ENCODE peak calls at places on chromosome 12, in four cellular contexts. Z, A, O and B are unnamed samples.

GRCh38 chr12:69648476-69648875 is 37.8 kb upstream of the LRRC10 start:
- DNase-seq in Z (no peak), A (peak), O (peak), B (no peak)

GRCh38 chr12:124637586-124637985 is 70.2 kb upstream of the NCOR2 start:
- DNase-seq in Z (no peak), A (no peak), O (no peak), B (no peak)

GRCh38 chr12:109687250-109687649 is 26.4 kb upstream of the FAM222A start:
- DNase-seq in Z (no peak), A (no peak), O (no peak), B (no peak)

GRCh38 chr12:49624919-49625577 is 1.7 kb downstream of the PRPF40B start:
- DNase-seq in Z (no peak), A (no peak), O (no peak), B (no peak)

GRCh38 chr12:79366374-79366773 is 324.4 kb downstream of the PAWR start:
- DNase-seq in Z (no peak), A (no peak), O (no peak), B (no peak)

GRCh38 chr12:57454566-57455373 is at the start of gene INHBE:
- DNase-seq in Z (peak), A (no peak), O (peak), B (no peak)

GRCh38 chr12:76799362-76799761 is 35.4 kb downstream of the ZDHHC17 start:
- DNase-seq in Z (no peak), A (no peak), O (no peak), B (no peak)

GRCh38 chr12:114696443-114697245 is 12.7 kb upstream of the TBX3 start:
- DNase-seq in Z (no peak), A (no peak), O (no peak), B (no peak)

GRCh38 chr12:3529281-3529680 is 38.3 kb downstream of the PRMT8 start:
- DNase-seq in Z (no peak), A (no peak), O (no peak), B (no peak)

GRCh38 chr12:121400332-121401139 is 618 bp downstream of the RNF34 start:
- DNase-seq in Z (peak), A (peak), O (peak), B (peak)

GRCh38 chr12:113961921-113962710 is 4.0 kb downstream of the RBM19 start:
- DNase-seq in Z (no peak), A (peak), O (peak), B (no peak)

GRCh38 chr12:14785568-14785967 is 17.7 kb downstream of the WBP11 start:
- DNase-seq in Z (no peak), A (no peak), O (no peak), B (no peak)

GRCh38 chr12:114241973-114242434 is 163.9 kb downstream of the TBX5 start:
- DNase-seq in Z (no peak), A (no peak), O (no peak), B (no peak)

GRCh38 chr12:117768860-117769259 is 199.9 kb downstream of the KSR2 start:
- DNase-seq in Z (no peak), A (no peak), O (no peak), B (no peak)

GRCh38 chr12:51678086-51678724 is 87.2 kb downstream of the SCN8A start:
- DNase-seq in Z (peak), A (peak), O (no peak), B (no peak)

GRCh38 chr12:111664961-111665865 is 20.5 kb downstream of the BRAP start:
- DNase-seq in Z (no peak), A (no peak), O (no peak), B (no peak)
- TF ChIP-seq CTCF in Z (no peak), A (no peak), O (no peak), B (no peak)

DNA sequence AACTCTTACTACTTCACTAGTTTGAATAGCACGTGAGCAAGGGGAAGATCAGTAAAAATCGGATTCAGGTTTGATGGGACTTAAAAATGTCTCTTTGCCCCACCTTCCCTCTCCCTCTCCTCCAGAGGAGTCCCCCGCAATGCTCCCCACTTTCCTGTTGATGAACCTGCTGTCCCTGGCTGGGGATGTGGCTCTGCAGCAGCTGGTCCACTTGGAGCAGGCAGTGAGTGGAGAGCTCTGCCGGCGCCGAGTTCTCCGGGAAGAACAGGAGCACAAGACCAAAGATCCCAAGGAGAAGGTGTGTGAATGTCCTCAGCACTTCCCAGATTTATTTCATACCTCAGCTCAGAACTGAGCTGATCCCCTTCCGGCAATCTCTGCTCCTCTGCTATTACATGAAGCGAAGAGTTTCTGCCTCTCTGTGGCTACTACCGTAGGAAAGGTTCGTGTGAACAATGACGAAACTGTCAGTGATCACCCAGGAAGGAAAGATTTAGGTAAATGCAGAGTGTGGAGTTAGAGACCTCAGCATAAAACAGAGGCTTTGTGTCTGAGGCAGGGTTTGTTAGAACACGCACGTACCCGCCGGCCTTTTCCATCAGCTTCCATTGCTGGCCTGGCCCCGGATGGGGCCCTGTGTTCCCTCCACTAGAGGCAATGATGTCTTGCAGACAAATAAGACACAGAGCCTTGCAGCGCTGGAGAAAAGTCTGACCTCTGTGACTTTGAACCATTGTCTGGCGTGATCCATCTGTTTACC is 7.4 kb upstream of the GAPDH start:
- DNase-seq in Z (no peak), A (no peak), O (no peak), B (no peak)
- TF ChIP-seq CTCF in Z (no peak), A (no peak), O (no peak), B (no peak)

DNA sequence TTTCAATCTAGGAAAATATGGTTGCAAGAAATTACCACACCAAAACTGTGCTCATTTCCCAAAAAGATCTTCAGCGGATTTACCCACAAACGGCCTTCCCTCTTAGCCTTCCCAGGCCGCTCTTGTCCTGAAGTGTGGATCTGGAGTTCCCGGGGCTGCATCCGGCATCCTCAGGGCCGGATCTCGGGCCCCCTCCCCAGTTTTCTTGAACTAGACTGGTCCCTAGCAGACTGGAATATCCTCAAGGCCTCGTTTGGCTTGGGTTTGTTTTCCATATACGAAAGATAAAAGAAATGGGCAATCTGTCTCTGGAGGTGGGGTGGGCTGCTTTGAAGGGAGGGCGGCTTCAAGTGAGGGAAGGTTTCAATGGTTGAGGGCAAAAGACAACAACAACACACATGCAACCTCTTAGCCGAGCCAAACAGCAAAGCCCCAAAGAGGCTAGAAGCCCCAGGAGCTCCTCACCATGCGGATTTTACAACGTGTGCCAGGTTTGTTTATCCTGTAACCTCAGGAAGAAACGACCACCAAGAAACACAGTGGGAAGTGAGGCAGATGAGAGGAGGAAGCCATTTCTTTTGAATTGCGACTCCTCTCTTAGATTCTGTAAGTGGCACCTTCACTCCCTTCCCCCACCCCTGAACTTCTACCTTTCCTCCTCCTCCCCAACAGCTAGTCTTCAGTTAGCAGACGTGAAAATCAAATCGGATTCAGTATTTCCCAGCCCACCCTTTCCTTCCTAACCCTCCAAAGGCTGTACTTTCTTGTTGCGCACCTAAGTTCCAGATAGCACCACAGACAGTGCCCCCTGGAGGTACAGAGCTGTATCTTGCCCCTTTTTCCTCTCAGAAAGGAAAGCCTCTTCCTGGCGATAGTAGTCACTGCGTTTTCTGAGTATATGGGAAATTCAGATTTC is 2.6 kb downstream of the MYF6 start:
- DNase-seq in Z (no peak), A (no peak), O (no peak), B (no peak)
- TF ChIP-seq CTCF in Z (peak), A (peak), O (no peak), B (peak)

GRCh38 chr12:23014749-23015148 is 389.8 kb downstream of the ETNK1 start:
- DNase-seq in Z (no peak), A (no peak), O (no peak), B (no peak)
- TF ChIP-seq CTCF in Z (no peak), A (no peak), O (no peak), B (peak)

GRCh38 chr12:103326190-103326589 is 169.6 kb downstream of the C12orf42 start:
- DNase-seq in Z (no peak), A (no peak), O (no peak), B (no peak)
- TF ChIP-seq CTCF in Z (no peak), A (peak), O (no peak), B (no peak)